ENCODE peak calls at places on chromosomes 13 and 19, in six cellular contexts. One of them, this sample, is unnamed.
A peak's percentile ranks its signal among the peaks of the same experiment; 100 is the strongest.

GRCh38 chr19:23799321-23799720 is 40.6 kb upstream of the ZNF681 start:
- DNase-seq in K562: no peak
- DNase-seq in HepG2: no peak
- DNase-seq in GM12878: peak; percentile 5
- DNase-seq in HCT116: no peak
- DNase-seq in SK-N-SH: no peak
- DNase-seq in this sample: no peak

GRCh38 chr19:555474-555808 is 11.6 kb downstream of the GZMM start:
- DNase-seq in GM12878: no peak
- DNase-seq in HepG2: no peak
- DNase-seq in HCT116: no peak
- DNase-seq in K562: no peak
- DNase-seq in SK-N-SH: no peak
- DNase-seq in this sample: no peak

GRCh38 chr19:4456843-4457653 is 546 bp downstream of the UBXN6 start:
- DNase-seq in K562: peak; percentile 91
- DNase-seq in GM12878: no peak
- DNase-seq in HCT116: no peak
- DNase-seq in HepG2: no peak
- DNase-seq in SK-N-SH: peak; percentile 98
- DNase-seq in this sample: no peak

GRCh38 chr13:76677047-76677446 is 209.2 kb downstream of the KCTD12 start:
- DNase-seq in HepG2: no peak
- DNase-seq in SK-N-SH: no peak
- DNase-seq in HCT116: no peak
- DNase-seq in K562: no peak
- DNase-seq in GM12878: no peak
- DNase-seq in this sample: no peak

GRCh38 chr13:51246411-51247298 is 24.5 kb downstream of the FAM124A start:
- DNase-seq in GM12878: no peak
- DNase-seq in HCT116: no peak
- DNase-seq in K562: no peak
- DNase-seq in SK-N-SH: peak; percentile 80
- DNase-seq in HepG2: no peak
- DNase-seq in this sample: peak; percentile 30

GRCh38 chr19:2923510-2923909 is 21.3 kb downstream of the ZNF77 start:
- DNase-seq in GM12878: no peak
- DNase-seq in HepG2: peak; percentile 21
- DNase-seq in K562: no peak
- DNase-seq in HCT116: no peak
- DNase-seq in SK-N-SH: no peak
- DNase-seq in this sample: no peak

GRCh38 chr13:66546534-66547379 is 683.4 kb downstream of the PCDH9 start:
- DNase-seq in SK-N-SH: no peak
- DNase-seq in K562: no peak
- DNase-seq in HepG2: no peak
- DNase-seq in GM12878: no peak
- DNase-seq in HCT116: no peak
- DNase-seq in this sample: no peak

GRCh38 chr13:43058318-43058674 is 34.9 kb downstream of the DNAJC15 start:
- DNase-seq in HepG2: peak; percentile 46
- DNase-seq in K562: no peak
- DNase-seq in HCT116: peak; percentile 87
- DNase-seq in SK-N-SH: no peak
- DNase-seq in GM12878: no peak
- DNase-seq in this sample: no peak

GRCh38 chr19:43739836-43740235 is 14.9 kb downstream of the SMG9 start:
- DNase-seq in HCT116: no peak
- DNase-seq in HepG2: no peak
- DNase-seq in GM12878: no peak
- DNase-seq in K562: no peak
- DNase-seq in SK-N-SH: no peak
- DNase-seq in this sample: no peak

GRCh38 chr19:17479325-17479791 is 9.0 kb downstream of the SLC27A1 start:
- DNase-seq in HepG2: no peak
- DNase-seq in K562: no peak
- DNase-seq in HCT116: no peak
- DNase-seq in SK-N-SH: no peak
- DNase-seq in GM12878: no peak
- DNase-seq in this sample: no peak

GRCh38 chr19:18453269-18454024 is 15.5 kb upstream of the ISYNA1 start:
- DNase-seq in GM12878: no peak
- DNase-seq in HepG2: no peak
- DNase-seq in HCT116: no peak
- DNase-seq in K562: no peak
- DNase-seq in SK-N-SH: no peak
- DNase-seq in this sample: no peak

GRCh38 chr13:113526466-113527220 is 36.1 kb upstream of the DCUN1D2 start:
- DNase-seq in HCT116: no peak
- DNase-seq in SK-N-SH: no peak
- DNase-seq in K562: no peak
- DNase-seq in GM12878: no peak
- DNase-seq in HepG2: no peak
- DNase-seq in this sample: no peak

GRCh38 chr19:15248648-15249559 is 16.7 kb upstream of the EPHX3 start:
- DNase-seq in HepG2: no peak
- DNase-seq in K562: no peak
- DNase-seq in HCT116: no peak
- DNase-seq in SK-N-SH: no peak
- DNase-seq in GM12878: no peak
- DNase-seq in this sample: no peak

GRCh38 chr13:112854321-112854720 is 114.7 kb upstream of the MCF2L start:
- DNase-seq in HCT116: no peak
- DNase-seq in GM12878: no peak
- DNase-seq in HepG2: no peak
- DNase-seq in SK-N-SH: no peak
- DNase-seq in K562: no peak
- DNase-seq in this sample: no peak

GRCh38 chr19:3807574-3808354 is 21.6 kb upstream of the MATK start:
- DNase-seq in HepG2: no peak
- DNase-seq in HCT116: no peak
- DNase-seq in GM12878: no peak
- DNase-seq in K562: no peak
- DNase-seq in SK-N-SH: no peak
- DNase-seq in this sample: no peak

GRCh38 chr19:12450817-12451216 is 10.0 kb upstream of the ZNF443 start:
- DNase-seq in HCT116: no peak
- DNase-seq in HepG2: no peak
- DNase-seq in K562: no peak
- DNase-seq in GM12878: no peak
- DNase-seq in SK-N-SH: no peak
- DNase-seq in this sample: no peak

GRCh38 chr19:21568816-21569496 is 63.6 kb downstream of the ZNF429 start:
- DNase-seq in HCT116: no peak
- DNase-seq in GM12878: no peak
- DNase-seq in HepG2: no peak
- DNase-seq in SK-N-SH: no peak
- DNase-seq in K562: no peak
- DNase-seq in this sample: no peak

GRCh38 chr19:47275866-47276461 is 1.3 kb downstream of the INAFM1 start:
- DNase-seq in GM12878: no peak
- DNase-seq in SK-N-SH: no peak
- DNase-seq in HCT116: no peak
- DNase-seq in K562: no peak
- DNase-seq in HepG2: no peak
- DNase-seq in this sample: no peak

GRCh38 chr19:14300281-14300680 is 81.0 kb upstream of the ADGRE5 start:
- DNase-seq in GM12878: no peak
- DNase-seq in HCT116: peak; percentile 55
- DNase-seq in HepG2: no peak
- DNase-seq in SK-N-SH: no peak
- DNase-seq in K562: no peak
- DNase-seq in this sample: no peak

GRCh38 chr19:55165952-55166529 is 372 bp downstream of the DNAAF3 start:
- DNase-seq in GM12878: no peak
- DNase-seq in HepG2: peak; percentile 85
- DNase-seq in SK-N-SH: peak; percentile 80
- DNase-seq in HCT116: peak; percentile 86
- DNase-seq in K562: peak; percentile 60
- DNase-seq in this sample: peak; percentile 65

GRCh38 chr13:94813920-94814500 is 101.7 kb upstream of the SOX21 start:
- DNase-seq in HCT116: no peak
- DNase-seq in K562: no peak
- DNase-seq in HepG2: no peak
- DNase-seq in GM12878: peak; percentile 3
- DNase-seq in SK-N-SH: no peak
- DNase-seq in this sample: no peak

GRCh38 chr13:30791354-30791921 is 56.1 kb downstream of the ALOX5AP start:
- DNase-seq in SK-N-SH: peak; percentile 82
- DNase-seq in GM12878: no peak
- DNase-seq in HepG2: no peak
- DNase-seq in K562: no peak
- DNase-seq in HCT116: no peak
- DNase-seq in this sample: no peak

GRCh38 chr13:110475117-110475516 is 86.4 kb downstream of the RAB20 start:
- DNase-seq in SK-N-SH: no peak
- DNase-seq in HCT116: no peak
- DNase-seq in GM12878: no peak
- DNase-seq in HepG2: no peak
- DNase-seq in K562: no peak
- DNase-seq in this sample: no peak

GRCh38 chr13:65943711-65944110 is 1286.4 kb downstream of the PCDH9 start:
- DNase-seq in SK-N-SH: no peak
- DNase-seq in K562: no peak
- DNase-seq in HCT116: no peak
- DNase-seq in HepG2: no peak
- DNase-seq in GM12878: no peak
- DNase-seq in this sample: no peak

GRCh38 chr19:15538774-15539173 is 30.4 kb downstream of the CYP4F22 start:
- DNase-seq in K562: no peak
- DNase-seq in SK-N-SH: no peak
- DNase-seq in GM12878: no peak
- DNase-seq in HepG2: no peak
- DNase-seq in HCT116: no peak
- DNase-seq in this sample: peak; percentile 62

GRCh38 chr13:73018336-73018735 is 40.5 kb upstream of the KLF5 start:
- DNase-seq in GM12878: no peak
- DNase-seq in HCT116: no peak
- DNase-seq in SK-N-SH: no peak
- DNase-seq in K562: no peak
- DNase-seq in HepG2: peak; percentile 13
- DNase-seq in this sample: no peak
- TF ChIP-seq JUND in GM12878: no peak
- TF ChIP-seq JUND in HCT116: no peak
- TF ChIP-seq JUND in SK-N-SH: no peak
- TF ChIP-seq JUND in K562: no peak
- TF ChIP-seq JUND in HepG2: no peak
- TF ChIP-seq JUND in this sample: no peak

GRCh38 chr19:10634430-10634829 is 9.1 kb downstream of the SLC44A2 start:
- DNase-seq in GM12878: no peak
- DNase-seq in K562: no peak
- DNase-seq in HCT116: no peak
- DNase-seq in SK-N-SH: peak; percentile 9
- DNase-seq in HepG2: no peak
- DNase-seq in this sample: no peak
- TF ChIP-seq JUND in GM12878: no peak
- TF ChIP-seq JUND in K562: no peak
- TF ChIP-seq JUND in HCT116: no peak
- TF ChIP-seq JUND in SK-N-SH: no peak
- TF ChIP-seq JUND in HepG2: no peak
- TF ChIP-seq JUND in this sample: no peak

DNA sequence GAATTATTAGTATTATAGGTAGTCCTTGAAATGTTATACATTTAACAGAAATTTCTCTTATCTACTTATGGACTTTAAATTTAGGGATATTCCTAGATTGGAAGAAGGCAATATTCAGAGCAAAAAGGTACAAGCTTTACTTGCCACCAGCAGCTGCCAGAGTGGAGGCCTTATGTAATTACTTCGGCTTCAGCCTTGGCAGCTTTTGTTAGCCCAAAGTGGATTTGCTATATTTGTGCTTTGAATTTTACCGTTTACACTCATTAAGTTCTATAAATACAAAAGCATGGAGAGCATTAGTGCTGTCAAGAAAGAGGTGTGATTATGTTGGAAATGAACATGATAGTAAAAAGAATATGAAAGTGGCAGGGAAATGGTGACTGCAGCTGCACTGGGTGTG is 319.9 kb downstream of the ATP8A2 start:
- DNase-seq in SK-N-SH: no peak
- DNase-seq in K562: no peak
- DNase-seq in GM12878: no peak
- DNase-seq in HepG2: no peak
- DNase-seq in HCT116: no peak
- DNase-seq in this sample: no peak
- TF ChIP-seq JUND in SK-N-SH: no peak
- TF ChIP-seq JUND in K562: no peak
- TF ChIP-seq JUND in GM12878: no peak
- TF ChIP-seq JUND in HepG2: no peak
- TF ChIP-seq JUND in HCT116: no peak
- TF ChIP-seq JUND in this sample: no peak

DNA sequence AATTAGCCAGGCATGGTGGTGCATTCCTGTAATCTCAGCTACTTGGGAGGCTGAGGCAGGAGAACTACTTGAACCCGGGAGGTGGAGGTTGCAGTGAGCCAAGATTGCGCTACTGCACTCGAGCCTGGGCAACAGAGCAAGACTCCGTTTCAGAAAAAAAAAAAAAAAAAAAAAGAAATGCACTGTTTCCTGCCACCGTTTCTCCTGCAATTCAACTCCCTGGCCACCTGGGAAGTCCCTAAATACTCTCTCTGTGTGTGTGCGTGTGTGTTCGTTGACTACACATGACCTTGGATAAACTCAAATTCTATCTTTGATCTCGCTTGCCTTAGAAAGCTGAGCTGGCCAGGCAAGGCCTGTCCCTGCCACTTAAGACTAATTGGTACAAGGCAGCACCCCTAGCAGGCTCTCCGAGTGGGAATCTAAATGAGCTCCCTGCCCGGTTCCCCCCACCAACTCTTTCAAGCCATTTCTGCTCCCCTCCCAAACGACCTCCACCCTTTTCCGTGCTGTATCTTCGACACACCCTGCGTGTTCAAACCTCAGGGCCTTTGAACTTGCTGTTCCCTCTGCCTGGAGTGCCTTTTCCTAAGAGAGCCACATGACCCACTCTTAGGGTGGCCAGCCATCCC is 5.2 kb upstream of the BCAT2 start:
- DNase-seq in HCT116: no peak
- DNase-seq in GM12878: no peak
- DNase-seq in HepG2: peak; percentile 86
- DNase-seq in SK-N-SH: peak; percentile 36
- DNase-seq in K562: no peak
- DNase-seq in this sample: no peak
- TF ChIP-seq JUND in HCT116: no peak
- TF ChIP-seq JUND in GM12878: no peak
- TF ChIP-seq JUND in HepG2: no peak
- TF ChIP-seq JUND in SK-N-SH: no peak
- TF ChIP-seq JUND in K562: no peak
- TF ChIP-seq JUND in this sample: no peak

This sample was measured in T47D.